ENCODE peak calls at places on chromosome 4, in four cellular contexts. B is sigmoid colon, I is suprapubic skin, V is AG09309. M is an unnamed sample.

GRCh38 chr4:83212041-83212851 is 72.4 kb downstream of the COQ2 start:
- DNase-seq in B (no peak), I (no peak), V (no peak), M (no peak)

GRCh38 chr4:86670739-86671138 is 76.6 kb downstream of the PTPN13 start:
- DNase-seq in B (no peak), I (no peak), V (peak), M (peak)

GRCh38 chr4:157978680-157979361 is 194.0 kb downstream of the GASK1B start:
- DNase-seq in B (no peak), I (no peak), V (no peak), M (peak)

GRCh38 chr4:38314663-38315062 is 349.3 kb upstream of the KLF3 start:
- DNase-seq in B (no peak), I (no peak), V (no peak), M (no peak)

GRCh38 chr4:4752025-4752424 is 107.4 kb upstream of the MSX1 start:
- DNase-seq in B (no peak), I (no peak), V (no peak), M (no peak)

GRCh38 chr4:8768357-8768999 is 103.2 kb downstream of the HMX1 start:
- DNase-seq in B (peak), I (peak), V (no peak), M (no peak)

GRCh38 chr4:84683065-84683464 is 100.1 kb downstream of the CDS1 start:
- DNase-seq in B (no peak), I (no peak), V (no peak), M (no peak)

GRCh38 chr4:113941836-113942235 is 37.6 kb downstream of the ARSJ start:
- DNase-seq in B (no peak), I (no peak), V (no peak), M (no peak)

GRCh38 chr4:159515314-159516025 is 412.6 kb downstream of the RAPGEF2 start:
- DNase-seq in B (no peak), I (no peak), V (no peak), M (no peak)

GRCh38 chr4:26237916-26238315 is 82.9 kb upstream of the RBPJ start:
- DNase-seq in B (no peak), I (no peak), V (no peak), M (no peak)

GRCh38 chr4:121266982-121267381 is 102.9 kb upstream of the TNIP3 start:
- DNase-seq in B (no peak), I (no peak), V (no peak), M (no peak)

GRCh38 chr4:80265571-80266266 is 745 bp upstream of the FGF5 start:
- DNase-seq in B (no peak), I (peak), V (peak), M (peak)

GRCh38 chr4:189090174-189090814 is 850.4 kb upstream of the FRG1 start:
- DNase-seq in B (no peak), I (no peak), V (no peak), M (peak)

GRCh38 chr4:15031197-15031596 is 28.9 kb downstream of the CPEB2 start:
- DNase-seq in B (no peak), I (no peak), V (no peak), M (no peak)

GRCh38 chr4:157290622-157291021 is 70.1 kb downstream of the GRIA2 start:
- DNase-seq in B (no peak), I (no peak), V (no peak), M (no peak)

GRCh38 chr4:22515145-22515887 is 550 bp downstream of the ADGRA3 start:
- DNase-seq in B (peak), I (peak), V (no peak), M (peak)

GRCh38 chr4:5018096-5018495 is 1.2 kb downstream of the CYTL1 start:
- DNase-seq in B (no peak), I (no peak), V (no peak), M (peak)

GRCh38 chr4:165055601-165056000 is 1.9 kb downstream of the TRIM75 start:
- DNase-seq in B (no peak), I (no peak), V (no peak), M (no peak)

GRCh38 chr4:39933689-39934590 is 43.8 kb downstream of the PDS5A start:
- DNase-seq in B (no peak), I (no peak), V (peak), M (peak)

GRCh38 chr4:2619459-2619858 is 83.0 kb downstream of the FAM193A start:
- DNase-seq in B (peak), I (no peak), V (no peak), M (no peak)

GRCh38 chr4:6396696-6397236 is 75.6 kb downstream of the PPP2R2C start:
- DNase-seq in B (no peak), I (no peak), V (no peak), M (no peak)

GRCh38 chr4:22679518-22679897 is 13.2 kb upstream of the GBA3 start:
- DNase-seq in B (no peak), I (no peak), V (no peak), M (no peak)

GRCh38 chr4:169437299-169438047 is 166.7 kb upstream of the SH3RF1 start:
- DNase-seq in B (no peak), I (no peak), V (no peak), M (no peak)

GRCh38 chr4:2947926-2948325 is 15.3 kb downstream of the NOP14 start:
- DNase-seq in B (peak), I (no peak), V (no peak), M (no peak)

GRCh38 chr4:94880976-94881375 is 123.2 kb downstream of the BMPR1B start:
- DNase-seq in B (no peak), I (no peak), V (no peak), M (no peak)

GRCh38 chr4:92520563-92520962 is 216.8 kb downstream of the GRID2 start:
- DNase-seq in B (no peak), I (no peak), V (no peak), M (no peak)

GRCh38 chr4:185730387-185730786 is 81.6 kb downstream of the SORBS2 start:
- DNase-seq in B (no peak), I (no peak), V (no peak), M (no peak)

GRCh38 chr4:8200302-8200975 is 1.3 kb downstream of the SH3TC1 start:
- DNase-seq in B (peak), I (no peak), V (no peak), M (no peak)

GRCh38 chr4:147543039-147543438 is 62.1 kb downstream of the EDNRA start:
- DNase-seq in B (no peak), I (no peak), V (no peak), M (peak)

GRCh38 chr4:16692493-16692892 is 206.0 kb downstream of the LDB2 start:
- DNase-seq in B (no peak), I (no peak), V (peak), M (peak)

GRCh38 chr4:89382439-89382838 is 74.8 kb upstream of the GPRIN3 start:
- DNase-seq in B (no peak), I (no peak), V (no peak), M (no peak)

M was measured in HFFc6.